ENCODE peak calls at places on chromosomes 12 and 14, in eight cellular contexts. One of them, this sample, is unnamed.

GRCh38 chr14:59331217-59331616 is 134.0 kb downstream of the GPR135 start:
- DNase-seq in astrocyte of the spinal cord: no peak
- DNase-seq in upper lobe of right lung: no peak
- DNase-seq in neural progenitor cell: peak; percentile 79
- DNase-seq in GM23338: peak; percentile 52
- DNase-seq in HTR-8/SVneo: no peak
- DNase-seq in glutamatergic neuron: no peak
- DNase-seq in frontal cortex: no peak
- DNase-seq in this sample: no peak

GRCh38 chr14:28468191-28469151 is 298.1 kb upstream of the FOXG1 start:
- DNase-seq in upper lobe of right lung: no peak
- DNase-seq in glutamatergic neuron: no peak
- DNase-seq in HTR-8/SVneo: no peak
- DNase-seq in neural progenitor cell: peak; percentile 3
- DNase-seq in astrocyte of the spinal cord: no peak
- DNase-seq in GM23338: peak; percentile 1
- DNase-seq in frontal cortex: no peak
- DNase-seq in this sample: no peak

GRCh38 chr12:108580531-108580930 is 17.4 kb downstream of the TMEM119 start:
- DNase-seq in frontal cortex: no peak
- DNase-seq in HTR-8/SVneo: no peak
- DNase-seq in astrocyte of the spinal cord: no peak
- DNase-seq in GM23338: no peak
- DNase-seq in upper lobe of right lung: no peak
- DNase-seq in neural progenitor cell: no peak
- DNase-seq in glutamatergic neuron: no peak
- DNase-seq in this sample: no peak

GRCh38 chr12:80708535-80709328 is 1.3 kb downstream of the MYF6 start:
- DNase-seq in neural progenitor cell: peak; percentile 61
- DNase-seq in glutamatergic neuron: peak; percentile 48
- DNase-seq in frontal cortex: no peak
- DNase-seq in GM23338: peak; percentile 60
- DNase-seq in upper lobe of right lung: no peak
- DNase-seq in astrocyte of the spinal cord: peak; percentile 12
- DNase-seq in HTR-8/SVneo: no peak
- DNase-seq in this sample: no peak

GRCh38 chr14:68249534-68250517 is 430.2 kb downstream of the RAD51B start:
- DNase-seq in astrocyte of the spinal cord: peak; percentile 80
- DNase-seq in frontal cortex: no peak
- DNase-seq in GM23338: no peak
- DNase-seq in neural progenitor cell: no peak
- DNase-seq in upper lobe of right lung: no peak
- DNase-seq in HTR-8/SVneo: no peak
- DNase-seq in glutamatergic neuron: no peak
- DNase-seq in this sample: peak; percentile 33

GRCh38 chr12:90366286-90366685 is 588.7 kb downstream of the CCER1 start:
- DNase-seq in glutamatergic neuron: no peak
- DNase-seq in frontal cortex: no peak
- DNase-seq in neural progenitor cell: no peak
- DNase-seq in upper lobe of right lung: no peak
- DNase-seq in astrocyte of the spinal cord: peak; percentile 38
- DNase-seq in HTR-8/SVneo: no peak
- DNase-seq in GM23338: no peak
- DNase-seq in this sample: no peak

GRCh38 chr12:101686176-101686575 is 11.3 kb upstream of the CHPT1 start:
- DNase-seq in neural progenitor cell: no peak
- DNase-seq in GM23338: no peak
- DNase-seq in astrocyte of the spinal cord: no peak
- DNase-seq in glutamatergic neuron: no peak
- DNase-seq in frontal cortex: no peak
- DNase-seq in HTR-8/SVneo: no peak
- DNase-seq in upper lobe of right lung: no peak
- DNase-seq in this sample: no peak

GRCh38 chr12:93376436-93377251 is 1.1 kb upstream of the NUDT4 start:
- DNase-seq in neural progenitor cell: peak; percentile 81
- DNase-seq in frontal cortex: no peak
- DNase-seq in glutamatergic neuron: peak; percentile 22
- DNase-seq in GM23338: peak; percentile 65
- DNase-seq in upper lobe of right lung: peak; percentile 75
- DNase-seq in astrocyte of the spinal cord: peak; percentile 18
- DNase-seq in HTR-8/SVneo: no peak
- DNase-seq in this sample: peak; percentile 38

GRCh38 chr14:75406102-75406501 is 21.7 kb upstream of the JDP2 start:
- DNase-seq in glutamatergic neuron: no peak
- DNase-seq in HTR-8/SVneo: no peak
- DNase-seq in frontal cortex: no peak
- DNase-seq in GM23338: no peak
- DNase-seq in upper lobe of right lung: no peak
- DNase-seq in astrocyte of the spinal cord: no peak
- DNase-seq in neural progenitor cell: no peak
- DNase-seq in this sample: no peak

GRCh38 chr14:106442857-106443256 is 916.5 kb downstream of the TMEM121 start:
- DNase-seq in glutamatergic neuron: no peak
- DNase-seq in upper lobe of right lung: no peak
- DNase-seq in HTR-8/SVneo: no peak
- DNase-seq in frontal cortex: no peak
- DNase-seq in GM23338: no peak
- DNase-seq in neural progenitor cell: no peak
- DNase-seq in astrocyte of the spinal cord: no peak
- DNase-seq in this sample: no peak

GRCh38 chr12:31339831-31340622 is 14.1 kb upstream of the SINHCAF start:
- DNase-seq in astrocyte of the spinal cord: no peak
- DNase-seq in neural progenitor cell: no peak
- DNase-seq in frontal cortex: no peak
- DNase-seq in upper lobe of right lung: no peak
- DNase-seq in glutamatergic neuron: no peak
- DNase-seq in GM23338: peak; percentile 87
- DNase-seq in HTR-8/SVneo: no peak
- DNase-seq in this sample: no peak

GRCh38 chr12:53171725-53172329 is 8.7 kb upstream of the ZNF740 start:
- DNase-seq in GM23338: no peak
- DNase-seq in astrocyte of the spinal cord: peak; percentile 18
- DNase-seq in HTR-8/SVneo: no peak
- DNase-seq in glutamatergic neuron: no peak
- DNase-seq in neural progenitor cell: no peak
- DNase-seq in frontal cortex: no peak
- DNase-seq in upper lobe of right lung: no peak
- DNase-seq in this sample: no peak

GRCh38 chr12:99278899-99279298 is 368.7 kb upstream of the GARIN6 start:
- DNase-seq in glutamatergic neuron: no peak
- DNase-seq in GM23338: no peak
- DNase-seq in HTR-8/SVneo: no peak
- DNase-seq in astrocyte of the spinal cord: no peak
- DNase-seq in frontal cortex: no peak
- DNase-seq in upper lobe of right lung: no peak
- DNase-seq in neural progenitor cell: no peak
- DNase-seq in this sample: no peak

GRCh38 chr12:44015333-44015941 is 179.6 kb downstream of the TMEM117 start:
- DNase-seq in neural progenitor cell: peak; percentile 65
- DNase-seq in upper lobe of right lung: no peak
- DNase-seq in HTR-8/SVneo: peak; percentile 29
- DNase-seq in astrocyte of the spinal cord: peak; percentile 66
- DNase-seq in glutamatergic neuron: no peak
- DNase-seq in frontal cortex: no peak
- DNase-seq in GM23338: peak; percentile 66
- DNase-seq in this sample: no peak

GRCh38 chr14:21202463-21203358 is 46.8 kb upstream of the OR5AU1 start:
- DNase-seq in GM23338: no peak
- DNase-seq in HTR-8/SVneo: no peak
- DNase-seq in frontal cortex: no peak
- DNase-seq in upper lobe of right lung: no peak
- DNase-seq in neural progenitor cell: no peak
- DNase-seq in glutamatergic neuron: no peak
- DNase-seq in astrocyte of the spinal cord: no peak
- DNase-seq in this sample: no peak

GRCh38 chr14:103763730-103764488 is 48.3 kb downstream of the ZFYVE21 start:
- DNase-seq in neural progenitor cell: no peak
- DNase-seq in upper lobe of right lung: no peak
- DNase-seq in frontal cortex: no peak
- DNase-seq in GM23338: no peak
- DNase-seq in HTR-8/SVneo: no peak
- DNase-seq in astrocyte of the spinal cord: no peak
- DNase-seq in glutamatergic neuron: no peak
- DNase-seq in this sample: no peak

GRCh38 chr12:69225251-69225910 is 14.0 kb upstream of the CPSF6 start:
- DNase-seq in neural progenitor cell: no peak
- DNase-seq in frontal cortex: no peak
- DNase-seq in astrocyte of the spinal cord: no peak
- DNase-seq in glutamatergic neuron: no peak
- DNase-seq in GM23338: no peak
- DNase-seq in upper lobe of right lung: no peak
- DNase-seq in HTR-8/SVneo: no peak
- DNase-seq in this sample: no peak

GRCh38 chr12:120229583-120230325 is 28.8 kb upstream of the RPLP0 start:
- DNase-seq in astrocyte of the spinal cord: no peak
- DNase-seq in HTR-8/SVneo: no peak
- DNase-seq in frontal cortex: no peak
- DNase-seq in glutamatergic neuron: peak; percentile 56
- DNase-seq in upper lobe of right lung: no peak
- DNase-seq in GM23338: peak; percentile 50
- DNase-seq in neural progenitor cell: peak; percentile 33
- DNase-seq in this sample: no peak